ENCODE peak calls at places on chromosomes 6 and 20, in six cellular contexts. B, R, Y, U, Z and E are unnamed samples.

GRCh38 chr20:51500311-51500710 is 42.2 kb downstream of the NFATC2 start:
- DNase-seq in B (no peak), R (no peak), Y (peak; percentile 87), U (no peak), Z (peak; percentile 82), E (peak; percentile 49)

GRCh38 chr6:117404548-117404947 is 21.2 kb downstream of the ROS1 start:
- DNase-seq in B (no peak), R (no peak), Y (no peak), U (no peak), Z (no peak), E (no peak)

GRCh38 chr6:166598441-166599138 is 12.1 kb upstream of the RAMACL start:
- DNase-seq in B (no peak), R (no peak), Y (no peak), U (peak; percentile 97), Z (no peak), E (no peak)

GRCh38 chr6:44226368-44227137 is 3.2 kb downstream of the SLC29A1 start:
- DNase-seq in B (no peak), R (no peak), Y (peak; percentile 12), U (no peak), Z (peak; percentile 13), E (no peak)

GRCh38 chr6:156427345-156427744 is 349.8 kb upstream of the ARID1B start:
- DNase-seq in B (no peak), R (no peak), Y (no peak), U (peak; percentile 90), Z (no peak), E (no peak)

GRCh38 chr20:58551631-58552030 is 36.4 kb upstream of the APCDD1L start:
- DNase-seq in B (no peak), R (no peak), Y (no peak), U (no peak), Z (no peak), E (no peak)

GRCh38 chr6:132251711-132252110 is 149.6 kb downstream of the MOXD1 start:
- DNase-seq in B (no peak), R (no peak), Y (no peak), U (no peak), Z (no peak), E (no peak)

GRCh38 chr6:13065596-13065995 is 262.7 kb downstream of the TBC1D7 start:
- DNase-seq in B (no peak), R (no peak), Y (no peak), U (peak; percentile 19), Z (no peak), E (no peak)

GRCh38 chr20:23019403-23019802 is 15.7 kb upstream of the SSTR4 start:
- DNase-seq in B (no peak), R (no peak), Y (no peak), U (no peak), Z (no peak), E (no peak)

GRCh38 chr6:3252369-3252768 is 6.4 kb upstream of the PSMG4 start:
- DNase-seq in B (no peak), R (no peak), Y (no peak), U (peak; percentile 17), Z (no peak), E (no peak)

GRCh38 chr6:112253842-112254816 is at the start of gene LAMA4:
- DNase-seq in B (peak; percentile 38), R (no peak), Y (peak; percentile 41), U (peak; percentile 88), Z (peak; percentile 15), E (no peak)

GRCh38 chr20:23305098-23305497 is 45.5 kb upstream of the NXT1 start:
- DNase-seq in B (no peak), R (no peak), Y (no peak), U (peak; percentile 86), Z (no peak), E (no peak)

GRCh38 chr6:167508919-167509852 is 184.3 kb downstream of the TTLL2 start:
- DNase-seq in B (no peak), R (no peak), Y (no peak), U (no peak), Z (no peak), E (no peak)

GRCh38 chr6:149063443-149063842 is 254.1 kb upstream of the TAB2 start:
- DNase-seq in B (no peak), R (no peak), Y (no peak), U (no peak), Z (no peak), E (no peak)

GRCh38 chr6:25058387-25058786 is 122.6 kb upstream of the RIPOR2 start:
- DNase-seq in B (no peak), R (no peak), Y (no peak), U (no peak), Z (no peak), E (no peak)

GRCh38 chr6:25061289-25061945 is 125.7 kb upstream of the RIPOR2 start:
- DNase-seq in B (no peak), R (no peak), Y (no peak), U (peak; percentile 61), Z (no peak), E (no peak)

GRCh38 chr6:25066593-25066992 is 130.8 kb upstream of the RIPOR2 start:
- DNase-seq in B (no peak), R (no peak), Y (no peak), U (no peak), Z (no peak), E (no peak)

GRCh38 chr6:25060522-25060921 is 124.8 kb upstream of the RIPOR2 start:
- DNase-seq in B (no peak), R (no peak), Y (no peak), U (no peak), Z (no peak), E (no peak)

GRCh38 chr6:25062070-25062811 is 126.5 kb upstream of the RIPOR2 start:
- DNase-seq in B (no peak), R (no peak), Y (no peak), U (peak; percentile 17), Z (no peak), E (no peak)
- TF ChIP-seq CTCF in B (no peak), R (no peak), Y (no peak), U (no peak), Z (no peak), E (no peak)

DNA sequence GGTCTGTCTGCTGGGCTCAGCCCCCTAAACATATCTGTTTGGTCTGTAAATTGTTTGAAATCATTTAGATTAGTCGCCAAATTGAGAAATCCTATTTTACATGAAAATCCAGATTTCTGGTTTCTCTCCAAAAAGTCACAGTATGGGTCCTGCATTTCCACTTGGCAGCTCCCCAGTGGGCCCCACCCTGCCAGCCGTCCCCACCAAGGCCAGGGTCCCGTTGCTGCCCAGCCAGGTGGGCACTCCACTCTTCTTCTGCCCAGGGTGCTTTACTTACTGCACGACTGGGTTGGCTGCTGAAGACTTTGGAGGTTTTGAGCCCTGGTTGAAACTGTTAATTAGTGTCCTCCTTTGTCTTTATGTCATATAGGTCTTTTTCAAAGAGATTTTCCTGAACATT is 50.4 kb downstream of the ARFGEF2 start:
- DNase-seq in B (no peak), R (no peak), Y (no peak), U (no peak), Z (no peak), E (no peak)
- TF ChIP-seq CTCF in B (no peak), R (no peak), Y (no peak), U (no peak), Z (no peak), E (no peak)

GRCh38 chr6:152748843-152749242 is 1.8 kb upstream of the VIP start:
- DNase-seq in B (no peak), R (no peak), Y (no peak), U (peak; percentile 29), Z (no peak), E (no peak)
- TF ChIP-seq CTCF in B (peak; percentile 58), R (no peak), Y (no peak), U (peak; percentile 22), Z (peak; percentile 11), E (no peak)

GRCh38 chr6:56713285-56713684 is 70.6 kb upstream of the DST start:
- DNase-seq in B (no peak), R (no peak), Y (no peak), U (peak; percentile 85), Z (no peak), E (no peak)

GRCh38 chr6:56716229-56716628 is 73.5 kb upstream of the DST start:
- DNase-seq in B (no peak), R (no peak), Y (no peak), U (no peak), Z (no peak), E (no peak)

GRCh38 chr6:56710967-56711366 is 68.3 kb upstream of the DST start:
- DNase-seq in B (no peak), R (no peak), Y (no peak), U (no peak), Z (no peak), E (no peak)

GRCh38 chr6:56714982-56715456 is 72.3 kb upstream of the DST start:
- DNase-seq in B (no peak), R (no peak), Y (no peak), U (peak; percentile 84), Z (no peak), E (no peak)

DNA sequence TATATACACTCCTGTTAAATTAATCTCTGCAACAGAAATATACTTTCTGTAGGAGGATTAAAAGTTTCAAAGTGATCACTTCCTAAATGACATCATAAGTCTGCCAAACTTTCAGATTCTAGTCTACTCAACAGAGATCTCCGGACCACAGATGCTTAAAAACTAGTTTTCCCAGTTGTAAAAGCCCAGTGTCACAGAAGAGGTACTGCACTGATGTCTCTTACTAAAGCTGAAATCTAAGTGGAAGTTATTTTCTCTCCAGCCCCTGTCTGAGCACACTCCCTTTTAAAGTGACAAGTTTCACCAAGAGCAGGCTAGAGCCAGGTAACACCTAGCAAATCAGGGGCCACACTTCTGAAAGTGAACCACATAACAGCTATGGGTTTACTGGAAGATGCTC is 71.6 kb upstream of the DST start:
- DNase-seq in B (no peak), R (no peak), Y (no peak), U (no peak), Z (no peak), E (no peak)
- TF ChIP-seq CTCF in B (peak; percentile 40), R (no peak), Y (no peak), U (no peak), Z (no peak), E (no peak)

GRCh38 chr6:52834481-52834880 is 6.1 kb downstream of the GSTA5 start:
- DNase-seq in B (no peak), R (no peak), Y (no peak), U (peak; percentile 75), Z (no peak), E (no peak)

GRCh38 chr6:52840763-52841585 is at the start of gene GSTA5:
- DNase-seq in B (no peak), R (no peak), Y (no peak), U (no peak), Z (no peak), E (no peak)

GRCh38 chr6:52843600-52843999 is 3.0 kb upstream of the GSTA5 start:
- DNase-seq in B (no peak), R (no peak), Y (no peak), U (no peak), Z (no peak), E (no peak)

GRCh38 chr6:52839124-52840055 is 1.2 kb downstream of the GSTA5 start:
- DNase-seq in B (peak; percentile 60), R (no peak), Y (peak; percentile 59), U (peak; percentile 73), Z (peak; percentile 56), E (peak; percentile 22)
- TF ChIP-seq CTCF in B (peak; percentile 72), R (no peak), Y (peak; percentile 59), U (peak; percentile 82), Z (peak; percentile 63), E (peak; percentile 72)

GRCh38 chr6:138374815-138375214 is 2.9 kb upstream of the SMIM28 start:
- DNase-seq in B (no peak), R (no peak), Y (no peak), U (no peak), Z (no peak), E (no peak)
- TF ChIP-seq CTCF in B (no peak), R (no peak), Y (no peak), U (no peak), Z (no peak), E (no peak)